ENCODE peak calls at places on chromosomes 5 and 9, in six cellular contexts. X, R, F, O, G and Q are unnamed samples.

GRCh38 chr5:56123531-56124243 is 109.4 kb downstream of the ANKRD55 start:
- DNase-seq in X (peak), R (peak), F (no peak), O (peak), G (no peak), Q (no peak)

GRCh38 chr5:68333649-68334549 is 118.3 kb downstream of the PIK3R1 start:
- DNase-seq in X (peak), R (peak), F (no peak), O (no peak), G (no peak), Q (no peak)

GRCh38 chr9:128683340-128684064 is 5.5 kb upstream of the SET start:
- DNase-seq in X (peak), R (no peak), F (no peak), O (peak), G (no peak), Q (no peak)

GRCh38 chr5:189486-189885 is 1.8 kb upstream of the LRRC14B start:
- DNase-seq in X (no peak), R (no peak), F (no peak), O (no peak), G (no peak), Q (no peak)

GRCh38 chr5:83914662-83915418 is 194.2 kb upstream of the HAPLN1 start:
- DNase-seq in X (no peak), R (no peak), F (no peak), O (no peak), G (no peak), Q (no peak)

GRCh38 chr5:147756566-147756965 is 26.0 kb downstream of the JAKMIP2 start:
- DNase-seq in X (no peak), R (no peak), F (no peak), O (no peak), G (no peak), Q (no peak)

GRCh38 chr9:109417585-109418544 is 80.2 kb downstream of the PTPN3 start:
- DNase-seq in X (no peak), R (no peak), F (no peak), O (no peak), G (no peak), Q (no peak)

GRCh38 chr9:5231212-5231611 is at the start of gene INSL4:
- DNase-seq in X (no peak), R (no peak), F (no peak), O (no peak), G (no peak), Q (no peak)

GRCh38 chr5:119166026-119166425 is 95.1 kb downstream of the DMXL1 start:
- DNase-seq in X (no peak), R (no peak), F (no peak), O (no peak), G (no peak), Q (no peak)

GRCh38 chr5:108900668-108901067 is 153.0 kb downstream of the FER start:
- DNase-seq in X (no peak), R (peak), F (no peak), O (no peak), G (no peak), Q (no peak)

GRCh38 chr9:113454914-113455761 is 8.4 kb upstream of the RGS3 start:
- DNase-seq in X (peak), R (peak), F (no peak), O (no peak), G (no peak), Q (no peak)

GRCh38 chr9:105690742-105691141 is 3.6 kb upstream of the TMEM38B start:
- DNase-seq in X (peak), R (no peak), F (no peak), O (no peak), G (no peak), Q (no peak)

GRCh38 chr5:21168557-21168956 is 1180.6 kb upstream of the CDH18 start:
- DNase-seq in X (no peak), R (no peak), F (no peak), O (no peak), G (no peak), Q (no peak)

GRCh38 chr5:59140133-59140532 is 557.3 kb downstream of the RAB3C start:
- DNase-seq in X (no peak), R (no peak), F (no peak), O (no peak), G (no peak), Q (no peak)

GRCh38 chr9:72954431-72955420 is 1.9 kb upstream of the ALDH1A1 start:
- DNase-seq in X (no peak), R (no peak), F (no peak), O (no peak), G (no peak), Q (no peak)

GRCh38 chr5:144436007-144436406 is 265.3 kb downstream of the KCTD16 start:
- DNase-seq in X (no peak), R (no peak), F (no peak), O (no peak), G (no peak), Q (no peak)

GRCh38 chr9:113501129-113501686 is 37.7 kb downstream of the RGS3 start:
- DNase-seq in X (no peak), R (no peak), F (no peak), O (peak), G (no peak), Q (no peak)

GRCh38 chr9:129990269-129991005 is 52.6 kb downstream of the FNBP1 start:
- DNase-seq in X (no peak), R (no peak), F (no peak), O (no peak), G (no peak), Q (no peak)

GRCh38 chr9:98020471-98021145 is 35.9 kb upstream of the NANS start:
- DNase-seq in X (no peak), R (no peak), F (no peak), O (no peak), G (no peak), Q (no peak)

GRCh38 chr5:54257366-54258118 is 52.8 kb downstream of the ARL15 start:
- DNase-seq in X (no peak), R (no peak), F (no peak), O (no peak), G (no peak), Q (no peak)

GRCh38 chr5:134891473-134891872 is 13.5 kb upstream of the PCBD2 start:
- DNase-seq in X (no peak), R (no peak), F (no peak), O (no peak), G (no peak), Q (no peak)

GRCh38 chr9:87771251-87772006 is 45.5 kb downstream of the CTSL start:
- DNase-seq in X (no peak), R (no peak), F (no peak), O (peak), G (no peak), Q (no peak)

GRCh38 chr5:117393125-117393524 is 818.5 kb upstream of the SEMA6A start:
- DNase-seq in X (no peak), R (no peak), F (no peak), O (no peak), G (no peak), Q (no peak)

GRCh38 chr5:161740433-161740832 is 54.9 kb downstream of the GABRA6 start:
- DNase-seq in X (no peak), R (no peak), F (no peak), O (no peak), G (no peak), Q (no peak)

GRCh38 chr5:37837101-37838032 is 2.5 kb downstream of the GDNF start:
- DNase-seq in X (peak), R (no peak), F (no peak), O (no peak), G (peak), Q (peak)

GRCh38 chr9:35882265-35882848 is 12.2 kb upstream of the OR13J1 start:
- DNase-seq in X (peak), R (peak), F (peak), O (peak), G (peak), Q (no peak)

GRCh38 chr5:73218552-73219171 is 45.7 kb downstream of the TMEM174 start:
- DNase-seq in X (no peak), R (no peak), F (no peak), O (no peak), G (no peak), Q (no peak)

GRCh38 chr5:145243016-145243415 is 592.1 kb downstream of the PRELID2 start:
- DNase-seq in X (no peak), R (no peak), F (no peak), O (no peak), G (no peak), Q (no peak)

GRCh38 chr9:70083429-70083828 is 39.8 kb downstream of the MAMDC2 start:
- DNase-seq in X (no peak), R (no peak), F (no peak), O (no peak), G (no peak), Q (no peak)

GRCh38 chr5:100520348-100520747 is 14.8 kb upstream of the FAM174A start:
- DNase-seq in X (no peak), R (no peak), F (no peak), O (no peak), G (no peak), Q (no peak)

GRCh38 chr9:98468567-98469239 is 213.3 kb upstream of the TBC1D2 start:
- DNase-seq in X (no peak), R (no peak), F (no peak), O (no peak), G (no peak), Q (no peak)

GRCh38 chr5:88269222-88269771 is 652 bp upstream of the TMEM161B start:
- DNase-seq in X (peak), R (peak), F (peak), O (no peak), G (no peak), Q (no peak)

GRCh38 chr5:17114715-17115599 is 102.5 kb upstream of the BASP1 start:
- DNase-seq in X (no peak), R (no peak), F (no peak), O (no peak), G (no peak), Q (no peak)

GRCh38 chr9:107299437-107299836 is 16.4 kb downstream of the RAD23B start:
- DNase-seq in X (no peak), R (no peak), F (no peak), O (no peak), G (no peak), Q (no peak)

GRCh38 chr9:137082222-137082924 is 4.4 kb upstream of the MAN1B1 start:
- DNase-seq in X (no peak), R (no peak), F (no peak), O (no peak), G (no peak), Q (no peak)

GRCh38 chr5:35089688-35090314 is 42.1 kb upstream of the AGXT2 start:
- DNase-seq in X (peak), R (peak), F (peak), O (peak), G (peak), Q (peak)

GRCh38 chr9:131747352-131747751 is 7.5 kb upstream of the RAPGEF1 start:
- DNase-seq in X (no peak), R (peak), F (no peak), O (no peak), G (no peak), Q (no peak)

GRCh38 chr9:131743501-131743900 is 3.6 kb upstream of the RAPGEF1 start:
- DNase-seq in X (no peak), R (no peak), F (no peak), O (no peak), G (no peak), Q (no peak)

GRCh38 chr9:131745611-131746010 is 5.7 kb upstream of the RAPGEF1 start:
- DNase-seq in X (no peak), R (no peak), F (no peak), O (no peak), G (no peak), Q (no peak)

GRCh38 chr9:131744715-131745201 is 4.9 kb upstream of the RAPGEF1 start:
- DNase-seq in X (no peak), R (no peak), F (no peak), O (no peak), G (no peak), Q (no peak)

GRCh38 chr9:131744171-131744714 is 4.4 kb upstream of the RAPGEF1 start:
- DNase-seq in X (no peak), R (peak), F (no peak), O (no peak), G (no peak), Q (no peak)
- TF ChIP-seq POLR2A in X (no peak), R (no peak), F (no peak), O (no peak), G (no peak), Q (no peak)

GRCh38 chr9:19409406-19410194 is 791 bp downstream of the ACER2 start:
- DNase-seq in X (peak), R (peak), F (no peak), O (no peak), G (peak), Q (peak)

GRCh38 chr9:19410195-19410503 is 1.3 kb downstream of the ACER2 start:
- DNase-seq in X (no peak), R (no peak), F (no peak), O (no peak), G (no peak), Q (no peak)

GRCh38 chr9:19410594-19410993 is 1.8 kb downstream of the ACER2 start:
- DNase-seq in X (no peak), R (no peak), F (no peak), O (no peak), G (no peak), Q (no peak)

GRCh38 chr9:19408693-19409405 is at the start of gene ACER2:
- DNase-seq in X (peak), R (peak), F (peak), O (peak), G (peak), Q (peak)

GRCh38 chr9:19408316-19408692 is 505 bp upstream of the ACER2 start:
- DNase-seq in X (peak), R (no peak), F (no peak), O (no peak), G (no peak), Q (peak)
- TF ChIP-seq TAF1 in X (no peak), R (no peak), F (no peak), O (no peak), G (no peak), Q (no peak)

GRCh38 chr5:61160497-61160896 is 1.8 kb downstream of the SMIM15 start:
- DNase-seq in X (no peak), R (no peak), F (no peak), O (no peak), G (no peak), Q (no peak)

GRCh38 chr5:61163905-61164304 is 1.6 kb upstream of the SMIM15 start:
- DNase-seq in X (no peak), R (no peak), F (no peak), O (no peak), G (no peak), Q (no peak)

GRCh38 chr5:61162832-61163567 is 732 bp upstream of the SMIM15 start:
- DNase-seq in X (no peak), R (peak), F (no peak), O (peak), G (no peak), Q (no peak)

GRCh38 chr5:61159841-61160240 is 2.4 kb downstream of the SMIM15 start:
- DNase-seq in X (no peak), R (no peak), F (no peak), O (no peak), G (no peak), Q (no peak)

DNA sequence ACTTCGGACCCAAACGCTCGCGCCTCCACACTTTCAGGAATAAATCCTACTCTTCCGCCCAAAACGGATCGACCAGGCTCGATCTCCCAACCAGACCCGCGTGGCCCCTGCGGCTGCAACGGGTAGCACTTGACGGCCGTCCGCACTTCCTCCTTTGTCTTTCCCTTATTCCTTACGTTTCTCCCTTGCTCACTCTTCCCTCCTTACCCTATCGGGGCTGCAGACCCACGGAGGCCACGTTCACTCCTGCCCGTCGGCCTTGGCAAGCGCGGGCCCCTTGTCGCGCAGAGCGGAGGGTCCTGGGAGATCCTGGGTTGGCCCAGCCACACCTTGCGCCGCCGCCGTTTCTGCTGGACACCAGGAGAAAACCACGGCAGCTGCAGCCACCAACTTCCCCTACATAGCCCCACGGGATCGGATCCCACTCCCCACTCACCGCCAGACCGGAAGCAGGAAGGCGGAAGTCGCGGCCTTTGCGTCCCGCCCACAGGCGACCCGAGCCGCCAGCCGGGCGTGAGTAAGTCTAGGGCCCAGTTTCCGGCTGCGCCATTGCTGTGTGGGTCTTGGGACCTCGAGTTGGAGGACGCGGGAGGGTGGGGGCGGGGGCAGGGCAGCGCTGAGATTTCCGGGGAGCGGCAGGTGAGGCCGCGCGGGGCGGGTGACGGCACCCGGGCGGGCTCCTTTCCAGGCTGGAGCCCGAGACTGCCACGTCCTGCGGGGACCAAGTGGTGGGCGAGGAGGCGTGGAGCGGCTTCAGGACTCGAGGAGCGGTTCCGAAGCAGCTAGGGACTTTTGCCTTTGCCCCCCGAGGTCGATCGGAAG is at the start of gene SMIM15:
- DNase-seq in X (peak), R (peak), F (peak), O (peak), G (peak), Q (peak)
- TF ChIP-seq POLR2A in X (peak), R (peak), F (peak), O (peak), G (peak), Q (peak)

GRCh38 chr5:96807099-96807654 is 568 bp downstream of the ERAP1 start:
- DNase-seq in X (peak), R (peak), F (no peak), O (no peak), G (peak), Q (peak)
- TF ChIP-seq TAF1 in X (peak), R (peak), F (no peak), O (no peak), G (no peak), Q (no peak)

GRCh38 chr9:127262621-127263020 is 2.0 kb upstream of the GARNL3 start:
- DNase-seq in X (no peak), R (no peak), F (no peak), O (no peak), G (no peak), Q (no peak)

GRCh38 chr9:127258884-127259471 is 5.6 kb upstream of the GARNL3 start:
- DNase-seq in X (no peak), R (no peak), F (no peak), O (no peak), G (no peak), Q (no peak)

GRCh38 chr9:127264462-127265040 is at the start of gene GARNL3:
- DNase-seq in X (no peak), R (no peak), F (no peak), O (no peak), G (no peak), Q (no peak)

GRCh38 chr9:127263664-127264063 is 910 bp upstream of the GARNL3 start:
- DNase-seq in X (no peak), R (no peak), F (no peak), O (no peak), G (no peak), Q (no peak)

DNA sequence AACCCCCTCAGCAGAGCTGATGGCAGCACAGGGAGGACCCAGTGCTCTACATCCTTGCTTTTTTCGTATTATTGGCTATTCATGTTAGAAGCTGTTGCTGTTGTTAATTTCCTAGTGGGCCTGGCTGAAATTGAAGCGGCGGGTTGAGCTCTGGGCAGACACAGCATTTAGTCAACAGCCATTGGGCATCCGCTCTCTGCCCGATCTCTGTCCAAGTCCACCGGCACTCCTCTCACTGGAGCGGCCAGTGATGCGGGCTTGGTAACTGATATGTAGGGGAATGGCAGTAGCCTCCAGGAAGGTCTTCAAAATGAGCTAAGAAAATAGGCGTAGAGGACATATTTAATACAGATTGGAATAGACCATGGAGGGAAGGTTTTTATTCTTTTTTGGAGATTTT is 1.3 kb upstream of the GARNL3 start:
- DNase-seq in X (no peak), R (no peak), F (no peak), O (no peak), G (no peak), Q (no peak)
- TF ChIP-seq POLR2A in X (no peak), R (no peak), F (no peak), O (no peak), G (no peak), Q (no peak)

DNA sequence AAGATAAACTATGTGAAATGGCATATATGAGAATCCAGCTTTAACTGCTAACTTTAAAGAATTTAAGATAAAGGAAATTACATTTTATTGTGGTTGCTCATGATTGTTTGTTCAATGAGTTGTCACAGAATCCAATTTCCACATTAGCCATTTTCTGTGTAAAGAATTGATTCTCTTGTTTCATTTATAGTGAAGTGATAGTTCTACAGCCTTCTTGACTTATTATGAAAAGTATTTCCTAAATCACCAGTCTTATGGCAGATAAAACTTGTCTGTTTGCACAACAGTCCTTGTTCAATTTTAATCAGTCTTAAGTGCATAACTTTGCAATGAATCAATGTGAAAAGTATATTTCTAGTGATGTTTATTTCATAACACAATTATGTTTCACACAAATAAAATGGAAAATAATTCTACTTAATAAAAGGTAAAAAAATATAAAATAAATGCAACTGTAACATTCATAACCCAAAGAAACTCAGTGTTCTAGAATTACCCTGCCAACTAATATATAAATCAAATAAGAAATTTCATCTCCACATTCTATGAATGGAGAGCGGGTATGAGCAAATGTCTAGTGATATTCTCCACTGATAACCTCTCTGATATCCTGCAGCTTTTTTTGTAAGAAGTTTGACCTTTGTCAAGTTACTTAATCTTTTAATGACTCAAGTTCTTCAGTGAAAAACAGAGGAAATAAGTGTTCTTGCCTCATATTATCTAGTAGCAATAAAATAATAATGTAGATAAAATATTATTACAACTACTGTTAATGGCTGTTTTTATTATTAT is 1275.4 kb upstream of the CDH9 start:
- DNase-seq in X (no peak), R (no peak), F (no peak), O (no peak), G (no peak), Q (no peak)
- TF ChIP-seq TAF1 in X (no peak), R (no peak), F (no peak), O (no peak), G (no peak), Q (no peak)

GRCh38 chr9:20622330-20623020 is at the start of gene MLLT3:
- DNase-seq in X (no peak), R (peak), F (peak), O (peak), G (peak), Q (peak)
- TF ChIP-seq POLR2A in X (no peak), R (no peak), F (peak), O (no peak), G (no peak), Q (peak)